ENCODE peak calls at places on chromosomes 1 and 21, in nine cellular contexts. One of them, this sample, is unnamed.
A peak's percentile ranks its signal among the peaks of the same experiment; 100 is the strongest.

GRCh38 chr1:38804062-38804886 is 55.3 kb downstream of the RRAGC start:
- DNase-seq in SJSA1: peak; percentile 24
- DNase-seq in AG10803: no peak
- DNase-seq in activated T-cell treated with anti-CD3 and anti-CD28 coated beads for 1 hour: no peak
- DNase-seq in ACHN: no peak
- DNase-seq in NCI-H774: no peak
- DNase-seq in smooth muscle cell of the brain vasculature: no peak
- DNase-seq in GM04504: no peak
- DNase-seq in fibroblast of lung: peak; percentile 11
- DNase-seq in this sample: no peak

GRCh38 chr21:42865361-42866160 is 13.8 kb downstream of the WDR4 start:
- DNase-seq in activated T-cell treated with anti-CD3 and anti-CD28 coated beads for 1 hour: no peak
- DNase-seq in NCI-H774: no peak
- DNase-seq in SJSA1: no peak
- DNase-seq in GM04504: no peak
- DNase-seq in fibroblast of lung: no peak
- DNase-seq in smooth muscle cell of the brain vasculature: no peak
- DNase-seq in ACHN: no peak
- DNase-seq in AG10803: peak; percentile 20
- DNase-seq in this sample: peak; percentile 52

GRCh38 chr1:171434717-171435346 is 50.5 kb upstream of the PRRC2C start:
- DNase-seq in GM04504: peak; percentile 68
- DNase-seq in fibroblast of lung: peak; percentile 92
- DNase-seq in activated T-cell treated with anti-CD3 and anti-CD28 coated beads for 1 hour: no peak
- DNase-seq in smooth muscle cell of the brain vasculature: no peak
- DNase-seq in NCI-H774: no peak
- DNase-seq in SJSA1: peak; percentile 83
- DNase-seq in ACHN: peak; percentile 79
- DNase-seq in AG10803: peak; percentile 74
- DNase-seq in this sample: peak; percentile 10

GRCh38 chr1:21124846-21125245 is 51.9 kb downstream of the EIF4G3 start:
- DNase-seq in SJSA1: peak; percentile 31
- DNase-seq in smooth muscle cell of the brain vasculature: no peak
- DNase-seq in activated T-cell treated with anti-CD3 and anti-CD28 coated beads for 1 hour: no peak
- DNase-seq in fibroblast of lung: peak; percentile 64
- DNase-seq in AG10803: peak; percentile 80
- DNase-seq in GM04504: peak; percentile 42
- DNase-seq in NCI-H774: no peak
- DNase-seq in ACHN: no peak
- DNase-seq in this sample: peak; percentile 57

GRCh38 chr1:224267922-224268321 is 62.0 kb downstream of the NVL start:
- DNase-seq in activated T-cell treated with anti-CD3 and anti-CD28 coated beads for 1 hour: no peak
- DNase-seq in ACHN: no peak
- DNase-seq in AG10803: no peak
- DNase-seq in GM04504: no peak
- DNase-seq in SJSA1: no peak
- DNase-seq in smooth muscle cell of the brain vasculature: no peak
- DNase-seq in NCI-H774: no peak
- DNase-seq in fibroblast of lung: no peak
- DNase-seq in this sample: no peak

GRCh38 chr1:96842215-96842614 is 120.6 kb downstream of the PTBP2 start:
- DNase-seq in SJSA1: no peak
- DNase-seq in GM04504: no peak
- DNase-seq in NCI-H774: no peak
- DNase-seq in ACHN: no peak
- DNase-seq in activated T-cell treated with anti-CD3 and anti-CD28 coated beads for 1 hour: no peak
- DNase-seq in smooth muscle cell of the brain vasculature: no peak
- DNase-seq in AG10803: peak; percentile 14
- DNase-seq in fibroblast of lung: no peak
- DNase-seq in this sample: no peak

GRCh38 chr1:36517415-36517814 is 34.7 kb upstream of the CSF3R start:
- DNase-seq in activated T-cell treated with anti-CD3 and anti-CD28 coated beads for 1 hour: no peak
- DNase-seq in AG10803: no peak
- DNase-seq in SJSA1: no peak
- DNase-seq in NCI-H774: no peak
- DNase-seq in ACHN: no peak
- DNase-seq in fibroblast of lung: no peak
- DNase-seq in GM04504: no peak
- DNase-seq in smooth muscle cell of the brain vasculature: no peak
- DNase-seq in this sample: no peak

GRCh38 chr1:228172591-228173527 is 7.3 kb downstream of the IBA57 start:
- DNase-seq in AG10803: no peak
- DNase-seq in GM04504: no peak
- DNase-seq in ACHN: no peak
- DNase-seq in NCI-H774: no peak
- DNase-seq in SJSA1: no peak
- DNase-seq in smooth muscle cell of the brain vasculature: no peak
- DNase-seq in fibroblast of lung: no peak
- DNase-seq in activated T-cell treated with anti-CD3 and anti-CD28 coated beads for 1 hour: no peak
- DNase-seq in this sample: no peak

GRCh38 chr1:193408782-193409293 is 222.4 kb upstream of the B3GALT2 start:
- DNase-seq in ACHN: peak; percentile 77
- DNase-seq in fibroblast of lung: peak; percentile 95
- DNase-seq in AG10803: peak; percentile 71
- DNase-seq in GM04504: peak; percentile 39
- DNase-seq in smooth muscle cell of the brain vasculature: no peak
- DNase-seq in activated T-cell treated with anti-CD3 and anti-CD28 coated beads for 1 hour: no peak
- DNase-seq in SJSA1: peak; percentile 73
- DNase-seq in NCI-H774: no peak
- DNase-seq in this sample: peak; percentile 37

GRCh38 chr1:28682840-28683239 is 14.3 kb downstream of the GMEB1 start:
- DNase-seq in ACHN: no peak
- DNase-seq in smooth muscle cell of the brain vasculature: no peak
- DNase-seq in NCI-H774: no peak
- DNase-seq in fibroblast of lung: no peak
- DNase-seq in activated T-cell treated with anti-CD3 and anti-CD28 coated beads for 1 hour: no peak
- DNase-seq in AG10803: no peak
- DNase-seq in SJSA1: no peak
- DNase-seq in GM04504: no peak
- DNase-seq in this sample: no peak

GRCh38 chr1:159879977-159880376 is 17.5 kb upstream of the VSIG8 start:
- DNase-seq in SJSA1: no peak
- DNase-seq in NCI-H774: no peak
- DNase-seq in fibroblast of lung: peak; percentile 76
- DNase-seq in GM04504: peak; percentile 60
- DNase-seq in ACHN: peak; percentile 29
- DNase-seq in activated T-cell treated with anti-CD3 and anti-CD28 coated beads for 1 hour: no peak
- DNase-seq in AG10803: peak; percentile 78
- DNase-seq in smooth muscle cell of the brain vasculature: no peak
- DNase-seq in this sample: peak; percentile 75

GRCh38 chr1:54604572-54605370 is 18.6 kb downstream of the FAM151A start:
- DNase-seq in fibroblast of lung: no peak
- DNase-seq in GM04504: no peak
- DNase-seq in smooth muscle cell of the brain vasculature: no peak
- DNase-seq in activated T-cell treated with anti-CD3 and anti-CD28 coated beads for 1 hour: peak; percentile 24
- DNase-seq in NCI-H774: peak; percentile 30
- DNase-seq in SJSA1: no peak
- DNase-seq in AG10803: no peak
- DNase-seq in ACHN: no peak
- DNase-seq in this sample: no peak

GRCh38 chr1:233240839-233241682 is 54.5 kb downstream of the PCNX2 start:
- DNase-seq in SJSA1: peak; percentile 50
- DNase-seq in fibroblast of lung: peak; percentile 30
- DNase-seq in activated T-cell treated with anti-CD3 and anti-CD28 coated beads for 1 hour: no peak
- DNase-seq in ACHN: peak; percentile 41
- DNase-seq in smooth muscle cell of the brain vasculature: no peak
- DNase-seq in NCI-H774: peak; percentile 51
- DNase-seq in AG10803: peak; percentile 60
- DNase-seq in GM04504: no peak
- DNase-seq in this sample: peak; percentile 84

GRCh38 chr1:160837558-160838205 is 25.0 kb downstream of the CD244 start:
- DNase-seq in ACHN: no peak
- DNase-seq in GM04504: no peak
- DNase-seq in NCI-H774: no peak
- DNase-seq in fibroblast of lung: peak; percentile 15
- DNase-seq in SJSA1: no peak
- DNase-seq in activated T-cell treated with anti-CD3 and anti-CD28 coated beads for 1 hour: peak; percentile 70
- DNase-seq in smooth muscle cell of the brain vasculature: no peak
- DNase-seq in AG10803: peak; percentile 33
- DNase-seq in this sample: peak; percentile 7

GRCh38 chr1:14987829-14988603 is 165.5 kb upstream of the TMEM51 start:
- DNase-seq in ACHN: no peak
- DNase-seq in NCI-H774: no peak
- DNase-seq in smooth muscle cell of the brain vasculature: no peak
- DNase-seq in fibroblast of lung: no peak
- DNase-seq in GM04504: no peak
- DNase-seq in activated T-cell treated with anti-CD3 and anti-CD28 coated beads for 1 hour: no peak
- DNase-seq in SJSA1: no peak
- DNase-seq in AG10803: peak; percentile 16
- DNase-seq in this sample: peak; percentile 40

GRCh38 chr1:200162861-200163260 is 135.4 kb downstream of the NR5A2 start:
- DNase-seq in fibroblast of lung: no peak
- DNase-seq in smooth muscle cell of the brain vasculature: no peak
- DNase-seq in activated T-cell treated with anti-CD3 and anti-CD28 coated beads for 1 hour: no peak
- DNase-seq in ACHN: no peak
- DNase-seq in GM04504: no peak
- DNase-seq in SJSA1: no peak
- DNase-seq in NCI-H774: no peak
- DNase-seq in AG10803: no peak
- DNase-seq in this sample: no peak

GRCh38 chr1:42765832-42766722 is 751 bp downstream of the P3H1 start:
- DNase-seq in NCI-H774: peak; percentile 47
- DNase-seq in fibroblast of lung: peak; percentile 84
- DNase-seq in SJSA1: peak; percentile 75
- DNase-seq in AG10803: peak; percentile 79
- DNase-seq in ACHN: peak; percentile 78
- DNase-seq in activated T-cell treated with anti-CD3 and anti-CD28 coated beads for 1 hour: no peak
- DNase-seq in smooth muscle cell of the brain vasculature: no peak
- DNase-seq in GM04504: no peak
- DNase-seq in this sample: peak; percentile 71

GRCh38 chr1:156461781-156462647 is 38.6 kb downstream of the MEF2D start:
- DNase-seq in GM04504: no peak
- DNase-seq in smooth muscle cell of the brain vasculature: no peak
- DNase-seq in fibroblast of lung: no peak
- DNase-seq in NCI-H774: no peak
- DNase-seq in AG10803: no peak
- DNase-seq in SJSA1: no peak
- DNase-seq in ACHN: no peak
- DNase-seq in activated T-cell treated with anti-CD3 and anti-CD28 coated beads for 1 hour: no peak
- DNase-seq in this sample: peak; percentile 22

GRCh38 chr1:68112835-68113243 is 62.4 kb upstream of the DIRAS3 start:
- DNase-seq in GM04504: peak; percentile 69
- DNase-seq in SJSA1: peak; percentile 27
- DNase-seq in AG10803: peak; percentile 72
- DNase-seq in activated T-cell treated with anti-CD3 and anti-CD28 coated beads for 1 hour: no peak
- DNase-seq in smooth muscle cell of the brain vasculature: no peak
- DNase-seq in NCI-H774: no peak
- DNase-seq in fibroblast of lung: peak; percentile 95
- DNase-seq in ACHN: peak; percentile 42
- DNase-seq in this sample: peak; percentile 68

GRCh38 chr1:215710340-215710971 is 143.4 kb downstream of the KCTD3 start:
- DNase-seq in smooth muscle cell of the brain vasculature: no peak
- DNase-seq in fibroblast of lung: peak; percentile 41
- DNase-seq in NCI-H774: peak; percentile 67
- DNase-seq in activated T-cell treated with anti-CD3 and anti-CD28 coated beads for 1 hour: no peak
- DNase-seq in GM04504: no peak
- DNase-seq in AG10803: peak; percentile 60
- DNase-seq in ACHN: peak; percentile 76
- DNase-seq in SJSA1: peak; percentile 28
- DNase-seq in this sample: peak; percentile 28

GRCh38 chr1:162056043-162056442 is 13.4 kb upstream of the NOS1AP start:
- DNase-seq in ACHN: peak; percentile 78
- DNase-seq in SJSA1: peak; percentile 53
- DNase-seq in fibroblast of lung: peak; percentile 56
- DNase-seq in AG10803: peak; percentile 54
- DNase-seq in smooth muscle cell of the brain vasculature: peak; percentile 47
- DNase-seq in GM04504: peak; percentile 38
- DNase-seq in activated T-cell treated with anti-CD3 and anti-CD28 coated beads for 1 hour: peak; percentile 20
- DNase-seq in NCI-H774: peak; percentile 74
- DNase-seq in this sample: peak; percentile 83

GRCh38 chr1:114154963-114155322 is 1.3 kb upstream of the SYT6 start:
- DNase-seq in fibroblast of lung: peak; percentile 26
- DNase-seq in GM04504: no peak
- DNase-seq in activated T-cell treated with anti-CD3 and anti-CD28 coated beads for 1 hour: no peak
- DNase-seq in NCI-H774: no peak
- DNase-seq in ACHN: no peak
- DNase-seq in AG10803: peak; percentile 9
- DNase-seq in smooth muscle cell of the brain vasculature: no peak
- DNase-seq in SJSA1: no peak
- DNase-seq in this sample: peak; percentile 30

GRCh38 chr1:84611796-84612195 is 37.6 kb upstream of the CTBS start:
- DNase-seq in AG10803: peak; percentile 6
- DNase-seq in GM04504: no peak
- DNase-seq in fibroblast of lung: peak; percentile 63
- DNase-seq in ACHN: no peak
- DNase-seq in activated T-cell treated with anti-CD3 and anti-CD28 coated beads for 1 hour: no peak
- DNase-seq in smooth muscle cell of the brain vasculature: no peak
- DNase-seq in SJSA1: peak; percentile 70
- DNase-seq in NCI-H774: no peak
- DNase-seq in this sample: no peak

GRCh38 chr1:167555971-167556714 is 2.6 kb upstream of the CREG1 start:
- DNase-seq in activated T-cell treated with anti-CD3 and anti-CD28 coated beads for 1 hour: peak; percentile 63
- DNase-seq in GM04504: peak; percentile 19
- DNase-seq in AG10803: peak; percentile 67
- DNase-seq in SJSA1: peak; percentile 59
- DNase-seq in ACHN: peak; percentile 72
- DNase-seq in smooth muscle cell of the brain vasculature: peak; percentile 44
- DNase-seq in NCI-H774: peak; percentile 74
- DNase-seq in fibroblast of lung: peak; percentile 51
- DNase-seq in this sample: peak; percentile 73

GRCh38 chr1:178434899-178435298 is 61.9 kb downstream of the CLEC20A start:
- DNase-seq in activated T-cell treated with anti-CD3 and anti-CD28 coated beads for 1 hour: no peak
- DNase-seq in AG10803: no peak
- DNase-seq in fibroblast of lung: peak; percentile 11
- DNase-seq in GM04504: no peak
- DNase-seq in NCI-H774: no peak
- DNase-seq in ACHN: no peak
- DNase-seq in smooth muscle cell of the brain vasculature: no peak
- DNase-seq in SJSA1: no peak
- DNase-seq in this sample: no peak

GRCh38 chr1:31571340-31572295 is 4.7 kb upstream of the TINAGL1 start:
- DNase-seq in activated T-cell treated with anti-CD3 and anti-CD28 coated beads for 1 hour: no peak
- DNase-seq in ACHN: no peak
- DNase-seq in NCI-H774: no peak
- DNase-seq in GM04504: no peak
- DNase-seq in AG10803: no peak
- DNase-seq in fibroblast of lung: no peak
- DNase-seq in smooth muscle cell of the brain vasculature: no peak
- DNase-seq in SJSA1: no peak
- DNase-seq in this sample: no peak

GRCh38 chr1:195714248-195714647 is 894.0 kb downstream of the KCNT2 start:
- DNase-seq in activated T-cell treated with anti-CD3 and anti-CD28 coated beads for 1 hour: no peak
- DNase-seq in NCI-H774: no peak
- DNase-seq in AG10803: peak; percentile 48
- DNase-seq in ACHN: no peak
- DNase-seq in GM04504: peak; percentile 24
- DNase-seq in smooth muscle cell of the brain vasculature: no peak
- DNase-seq in fibroblast of lung: peak; percentile 58
- DNase-seq in SJSA1: no peak
- DNase-seq in this sample: peak; percentile 53

This sample was measured in AG08395.